ENCODE peak calls at places on chromosomes 7 and 10, in four cellular contexts. L is CD4-positive, CD25-positive, alpha-beta regulatory T cell; V is foreskin fibroblast; Z is activated effector memory CD4-positive, alpha-beta T cell treated with anti-CD3 and anti-CD28 coated beads, Interleukin-2, amount 50 U/mL, for 16 hours. W is an unnamed sample.
A peak's percentile ranks its signal among the peaks of the same experiment; 100 is the strongest.

GRCh38 chr10:69747179-69747578 is 54.5 kb upstream of the COL13A1 start:
- DNase-seq in L (no peak), V (no peak), Z (no peak), W (no peak)

GRCh38 chr7:116899308-116899707 is 36.9 kb downstream of the CAPZA2 start:
- DNase-seq in L (no peak), V (no peak), Z (no peak), W (no peak)

GRCh38 chr10:114709966-114710365 is 51.9 kb upstream of the ABLIM1 start:
- DNase-seq in L (no peak), V (peak; percentile 52), Z (no peak), W (no peak)

GRCh38 chr7:144670251-144670650 is 165.6 kb downstream of the TPK1 start:
- DNase-seq in L (peak; percentile 7), V (no peak), Z (no peak), W (no peak)

GRCh38 chr7:134905375-134905774 is 80.9 kb upstream of the AGBL3 start:
- DNase-seq in L (no peak), V (peak; percentile 85), Z (no peak), W (peak; percentile 18)

GRCh38 chr7:34430456-34430855 is 227.6 kb upstream of the NPSR1 start:
- DNase-seq in L (no peak), V (peak; percentile 25), Z (no peak), W (no peak)

GRCh38 chr7:29883462-29884398 is 77.4 kb downstream of the WIPF3 start:
- DNase-seq in L (no peak), V (no peak), Z (no peak), W (peak; percentile 18)

GRCh38 chr10:125231116-125231812 is 70.9 kb upstream of the CTBP2 start:
- DNase-seq in L (no peak), V (peak; percentile 90), Z (no peak), W (no peak)

GRCh38 chr7:141097430-141097829 is 23.6 kb downstream of the TMEM178B start:
- DNase-seq in L (peak; percentile 11), V (no peak), Z (no peak), W (no peak)

GRCh38 chr10:30352377-30352776 is 3.3 kb upstream of the MTPAP start:
- DNase-seq in L (no peak), V (no peak), Z (peak; percentile 22), W (no peak)

GRCh38 chr10:15293862-15294835 is 76.9 kb downstream of the FAM171A1 start:
- DNase-seq in L (no peak), V (peak; percentile 28), Z (no peak), W (no peak)

GRCh38 chr7:28685660-28686417 is 272.3 kb downstream of the TRIL start:
- DNase-seq in L (no peak), V (peak; percentile 98), Z (no peak), W (peak; percentile 95)

GRCh38 chr7:33108931-33109757 is at the start of gene RP9:
- DNase-seq in L (peak; percentile 81), V (peak; percentile 51), Z (peak; percentile 92), W (peak; percentile 59)

GRCh38 chr7:76086070-76086469 is 38.2 kb downstream of the MDH2 start:
- DNase-seq in L (no peak), V (peak; percentile 71), Z (no peak), W (no peak)

GRCh38 chr7:107989618-107990373 is 13.2 kb downstream of the LAMB1 start:
- DNase-seq in L (no peak), V (peak; percentile 51), Z (no peak), W (no peak)

GRCh38 chr7:130566168-130566897 is 74.4 kb downstream of the MEST start:
- DNase-seq in L (no peak), V (peak; percentile 16), Z (no peak), W (no peak)

GRCh38 chr7:69775231-69775771 is 177.0 kb downstream of the AUTS2 start:
- DNase-seq in L (no peak), V (no peak), Z (no peak), W (no peak)

GRCh38 chr7:28587211-28587610 is 174.9 kb downstream of the CREB5 start:
- DNase-seq in L (no peak), V (no peak), Z (no peak), W (no peak)

GRCh38 chr10:4181075-4181474 is 396.1 kb upstream of the KLF6 start:
- DNase-seq in L (no peak), V (no peak), Z (no peak), W (no peak)

GRCh38 chr7:126803060-126803665 is 449.6 kb downstream of the GRM8 start:
- DNase-seq in L (peak; percentile 65), V (peak; percentile 17), Z (no peak), W (peak; percentile 67)

GRCh38 chr7:30521532-30521931 is 16.9 kb upstream of the GGCT start:
- DNase-seq in L (no peak), V (peak; percentile 30), Z (no peak), W (peak; percentile 26)

GRCh38 chr7:132380065-132380464 is 196.2 kb downstream of the PLXNA4 start:
- DNase-seq in L (no peak), V (peak; percentile 29), Z (no peak), W (peak; percentile 21)

GRCh38 chr7:19113001-19113349 is 4.5 kb downstream of the TWIST1 start:
- DNase-seq in L (no peak), V (no peak), Z (no peak), W (no peak)

GRCh38 chr10:45000764-45001381 is at the start of gene ZNF22:
- DNase-seq in L (peak; percentile 69), V (peak; percentile 60), Z (peak; percentile 87), W (peak; percentile 65)

GRCh38 chr7:192035-192649 is at the start of gene FAM20C:
- DNase-seq in L (peak; percentile 18), V (peak; percentile 92), Z (peak; percentile 77), W (peak; percentile 88)

GRCh38 chr10:338176-339037 is 203.2 kb downstream of the ZMYND11 start:
- DNase-seq in L (no peak), V (no peak), Z (no peak), W (peak; percentile 23)

GRCh38 chr10:126902157-126902556 is 3.1 kb upstream of the DOCK1 start:
- DNase-seq in L (no peak), V (peak; percentile 79), Z (no peak), W (no peak)

GRCh38 chr7:1867861-1868260 is 197.8 kb downstream of the ELFN1 start:
- DNase-seq in L (no peak), V (no peak), Z (no peak), W (no peak)

GRCh38 chr7:36245900-36246299 is 92.8 kb downstream of the EEPD1 start:
- DNase-seq in L (no peak), V (no peak), Z (no peak), W (no peak)

GRCh38 chr10:82252081-82252480 is 377.1 kb downstream of the NRG3 start:
- DNase-seq in L (no peak), V (no peak), Z (no peak), W (no peak)

GRCh38 chr7:158812684-158813083 is 16.6 kb downstream of the ESYT2 start:
- DNase-seq in L (peak; percentile 94), V (no peak), Z (peak; percentile 84), W (no peak)

GRCh38 chr7:381211-382117 is 91.5 kb downstream of the FOXL3 start:
- DNase-seq in L (peak; percentile 32), V (no peak), Z (peak; percentile 85), W (no peak)

GRCh38 chr10:91683976-91684375 is 51.1 kb upstream of the PPP1R3C start:
- DNase-seq in L (no peak), V (peak; percentile 82), Z (no peak), W (no peak)

GRCh38 chr7:17633099-17633498 is 307.2 kb downstream of the SNX13 start:
- DNase-seq in L (no peak), V (peak; percentile 64), Z (no peak), W (no peak)

GRCh38 chr10:60894816-60895215 is 49.2 kb downstream of the RHOBTB1 start:
- DNase-seq in L (no peak), V (no peak), Z (no peak), W (no peak)

GRCh38 chr10:86888585-86889381 is 68.6 kb downstream of the MMRN2 start:
- DNase-seq in L (peak; percentile 72), V (peak; percentile 55), Z (no peak), W (no peak)

GRCh38 chr7:15508258-15508657 is 53.6 kb downstream of the AGMO start:
- DNase-seq in L (no peak), V (peak; percentile 43), Z (no peak), W (no peak)

GRCh38 chr10:29621161-29621560 is 13.6 kb downstream of the SVIL start:
- DNase-seq in L (no peak), V (peak; percentile 70), Z (no peak), W (peak; percentile 22)

GRCh38 chr10:4351723-4352565 is 474.1 kb upstream of the AKR1E2 start:
- DNase-seq in L (no peak), V (peak; percentile 68), Z (no peak), W (no peak)